ENCODE peak calls at places on chromosomes 16 and 17, in six cellular contexts. A is transverse colon, X is pancreas, S is fibroblast of lung, J is suprapubic skin, H is ovary. O is an unnamed sample.

GRCh38 chr17:80927791-80928216 is 63.8 kb upstream of the CHMP6 start:
- DNase-seq in X (no peak), H (no peak), J (no peak), A (no peak), S (no peak), O (no peak)

GRCh38 chr17:57407287-57408063 is 151.2 kb downstream of the MSI2 start:
- DNase-seq in A (peak; percentile 62), J (no peak), X (no peak), H (no peak), S (no peak), O (no peak)

GRCh38 chr17:35847006-35847405 is 21.7 kb downstream of the HEATR9 start:
- DNase-seq in A (no peak), J (no peak), H (no peak), S (no peak), X (no peak), O (no peak)

GRCh38 chr17:74671031-74671771 is 41.5 kb downstream of the CD300LF start:
- DNase-seq in S (peak; percentile 71), H (peak; percentile 69), J (peak; percentile 68), X (peak; percentile 77), A (peak; percentile 62), O (peak; percentile 68)

GRCh38 chr17:20063665-20064648 is 54.8 kb downstream of the SPECC1 start:
- DNase-seq in H (peak; percentile 88), J (peak; percentile 94), S (peak; percentile 96), X (no peak), A (peak; percentile 54), O (peak; percentile 75)

GRCh38 chr16:80197790-80198201 is 343.0 kb upstream of the DYNLRB2 start:
- DNase-seq in X (no peak), S (peak; percentile 81), A (no peak), H (no peak), J (no peak), O (peak; percentile 81)

GRCh38 chr17:29615492-29616299 is 7.0 kb downstream of the CORO6 start:
- DNase-seq in H (peak; percentile 88), X (peak; percentile 89), J (peak; percentile 92), A (peak; percentile 92), S (peak; percentile 82), O (peak; percentile 87)

GRCh38 chr16:369866-370436 is 387 bp downstream of the MRPL28 start:
- DNase-seq in J (peak; percentile 63), S (no peak), H (peak; percentile 36), A (no peak), X (peak; percentile 84), O (no peak)

GRCh38 chr17:77770331-77771105 is 188.0 kb upstream of the TNRC6C start:
- DNase-seq in A (no peak), J (no peak), X (no peak), H (no peak), S (no peak), O (no peak)

GRCh38 chr17:49409066-49409465 is 5.6 kb downstream of the PHB1 start:
- DNase-seq in A (peak; percentile 71), X (no peak), S (no peak), J (peak; percentile 37), H (no peak), O (no peak)

GRCh38 chr16:10923650-10924214 is 18.5 kb downstream of the DEXI start:
- DNase-seq in J (no peak), X (peak; percentile 80), S (no peak), H (peak; percentile 52), A (peak; percentile 48), O (no peak)

GRCh38 chr17:27457731-27458523 is 1.7 kb downstream of the KSR1 start:
- DNase-seq in A (no peak), S (peak; percentile 62), J (no peak), H (no peak), X (no peak), O (no peak)

GRCh38 chr16:15509593-15510520 is 75.5 kb downstream of the BMERB1 start:
- DNase-seq in J (no peak), A (no peak), H (no peak), S (peak; percentile 48), X (no peak), O (no peak)

GRCh38 chr17:52383493-52384100 is 225.1 kb upstream of the CA10 start:
- DNase-seq in X (no peak), S (peak; percentile 1), H (no peak), J (no peak), A (peak; percentile 60), O (peak; percentile 24)
- TF ChIP-seq CTCF in X (peak; percentile 69), S (no peak), H (no peak), J (peak; percentile 60), A (peak; percentile 52), O (peak; percentile 72)

GRCh38 chr17:41015473-41015872 is 6.5 kb upstream of the KRTAP3-1 start:
- DNase-seq in A (no peak), X (no peak), J (no peak), S (no peak), H (no peak), O (no peak)

GRCh38 chr17:41010421-41010820 is 1.5 kb upstream of the KRTAP3-1 start:
- DNase-seq in A (no peak), X (no peak), J (no peak), H (no peak), S (no peak), O (no peak)

GRCh38 chr17:41013606-41014005 is 4.7 kb upstream of the KRTAP3-1 start:
- DNase-seq in H (no peak), S (peak; percentile 9), A (no peak), J (no peak), X (no peak), O (no peak)

GRCh38 chr17:41009936-41010335 is 1.0 kb upstream of the KRTAP3-1 start:
- DNase-seq in A (no peak), X (no peak), S (no peak), J (no peak), H (no peak), O (no peak)

GRCh38 chr17:41013181-41013580 is 4.3 kb upstream of the KRTAP3-1 start:
- DNase-seq in J (no peak), H (no peak), S (no peak), A (no peak), X (no peak), O (no peak)
- H3K27ac ChIP-seq in J (no peak overlapping the region), H (no peak overlapping the region), S (no peak overlapping the region), A (no peak overlapping the region), X (no peak overlapping the region), O (no peak overlapping the region)

GRCh38 chr16:51556694-51557327 is 405.7 kb upstream of the SALL1 start:
- DNase-seq in J (no peak), A (peak; percentile 23), S (peak; percentile 97), H (peak; percentile 21), X (no peak), O (peak; percentile 78)
- TF ChIP-seq CTCF in J (no peak), A (no peak), S (no peak), H (no peak), X (no peak), O (no peak)

DNA sequence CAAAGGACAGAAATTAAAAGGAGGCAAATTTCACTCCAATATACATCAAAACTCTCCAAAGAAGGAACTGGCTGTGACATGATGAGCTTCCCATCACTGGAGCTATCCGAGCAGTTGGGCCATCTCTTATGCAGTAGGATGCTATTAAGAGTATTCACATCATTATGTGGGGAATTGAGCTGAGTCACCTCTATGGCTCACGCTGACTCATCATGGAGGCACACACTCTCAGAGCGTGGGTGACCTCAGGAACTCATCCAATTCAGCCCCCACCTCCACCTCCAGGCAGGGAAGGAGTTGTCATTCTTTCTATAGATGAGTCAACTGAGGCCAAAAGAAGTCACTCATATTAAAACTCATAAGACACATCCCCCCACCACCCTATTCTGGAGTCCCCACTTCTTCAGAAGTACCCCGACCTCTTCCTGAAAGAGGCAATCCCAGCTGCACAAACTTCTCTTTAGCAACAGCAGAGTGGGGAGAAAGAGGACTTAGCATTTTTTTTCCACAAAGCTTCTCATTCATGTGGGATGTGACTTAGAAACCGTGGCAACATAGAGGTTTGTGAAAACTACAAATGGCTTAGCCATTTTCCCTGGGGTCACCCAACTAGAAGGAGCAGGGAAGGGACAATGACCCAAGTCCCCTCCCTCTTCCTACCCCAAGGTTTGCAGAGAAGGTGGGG is 32.5 kb downstream of the ABCC12 start:
- DNase-seq in X (no peak), J (no peak), S (peak; percentile 97), H (no peak), A (no peak), O (peak; percentile 97)
- H3K27ac ChIP-seq in X (no peak overlapping the region), J (no peak overlapping the region), S (peak overlapping the region; percentile 87), H (no peak overlapping the region), A (no peak overlapping the region), O (peak overlapping the region; percentile 33)

GRCh38 chr16:19520861-19521331 is 1.0 kb downstream of the GDE1 start:
- DNase-seq in H (no peak), S (peak; percentile 39), J (no peak), A (peak; percentile 73), X (no peak), O (no peak)

GRCh38 chr16:19523559-19524355 is at the start of gene CCP110:
- DNase-seq in S (peak; percentile 96), A (peak; percentile 97), H (peak; percentile 93), X (peak; percentile 98), J (peak; percentile 99), O (peak; percentile 94)

GRCh38 chr16:19522369-19523159 is 666 bp upstream of the GDE1 start:
- DNase-seq in A (no peak), S (no peak), X (no peak), J (no peak), H (no peak), O (no peak)

GRCh38 chr16:19523184-19523558 is 571 bp upstream of the CCP110 start:
- DNase-seq in S (no peak), H (peak; percentile 54), X (no peak), J (no peak), A (no peak), O (no peak)

DNA sequence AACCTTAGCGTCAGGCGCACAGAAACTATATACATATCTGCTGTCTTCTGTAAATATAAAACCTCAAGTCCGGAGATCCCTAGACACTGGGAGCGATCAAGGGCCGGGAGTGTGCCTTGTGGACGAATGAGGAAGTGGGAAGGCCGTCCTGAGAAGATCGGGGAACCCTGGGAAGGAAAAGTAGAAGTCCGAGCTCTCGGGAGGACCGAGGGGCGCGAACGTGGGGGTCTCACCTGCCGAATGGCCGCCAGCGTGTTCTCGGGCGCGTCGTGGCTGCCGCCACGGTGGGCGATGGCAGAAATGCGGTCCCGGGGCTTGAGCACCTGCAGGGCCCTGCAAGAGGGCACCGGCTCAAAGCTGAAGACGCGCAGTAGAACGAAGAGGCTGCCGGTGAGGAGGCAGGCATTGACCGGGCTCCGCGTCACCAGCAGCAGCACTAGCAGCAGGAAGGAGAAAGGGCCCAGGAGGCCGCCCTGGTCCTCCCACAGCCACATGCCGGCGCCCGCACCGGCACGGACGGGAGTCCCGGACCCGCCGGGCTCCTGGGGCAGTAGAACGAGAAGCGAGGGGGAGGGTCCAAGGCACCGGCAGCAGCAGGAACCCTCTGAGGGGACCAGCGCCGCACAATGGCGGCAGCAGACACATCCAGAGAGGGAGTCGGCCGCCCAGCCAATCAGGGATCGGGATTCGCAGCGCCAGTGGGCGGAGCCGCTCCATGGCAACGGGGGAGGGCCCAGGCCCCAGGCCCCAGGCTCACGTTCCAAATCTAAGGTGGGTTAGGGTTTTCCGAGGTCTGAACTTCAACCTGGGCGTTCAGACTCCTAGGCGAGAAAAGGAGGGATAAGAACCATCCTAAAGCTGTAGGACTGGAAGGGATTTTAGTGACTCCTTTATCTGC is at the start of gene GDE1:
- DNase-seq in S (peak; percentile 85), A (peak; percentile 97), H (peak; percentile 95), X (peak; percentile 97), J (peak; percentile 95), O (peak; percentile 95)
- TF ChIP-seq CTCF in S (peak; percentile 33), A (peak; percentile 40), H (peak; percentile 21), X (no peak), J (peak; percentile 16), O (peak; percentile 26)

DNA sequence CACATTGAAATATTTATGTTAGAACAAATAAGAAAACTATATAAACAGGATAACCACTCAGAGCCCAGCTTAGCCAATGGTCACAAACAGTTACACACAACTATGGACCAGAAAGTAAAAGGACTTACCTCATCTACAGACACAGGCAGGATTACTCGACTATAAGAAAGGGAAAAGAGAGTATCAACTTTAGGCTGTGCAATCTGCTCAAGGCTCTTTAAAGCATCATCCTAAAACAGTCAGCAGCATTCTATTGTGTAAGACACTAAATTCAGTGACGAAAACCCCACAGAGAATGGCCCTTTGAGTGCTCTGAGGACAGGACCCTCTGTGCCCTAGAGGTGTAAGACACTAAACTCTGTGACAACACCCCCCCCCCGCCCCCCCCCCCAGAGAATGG is 4.2 kb downstream of the PITPNA start:
- DNase-seq in S (no peak), H (no peak), A (no peak), J (no peak), X (no peak), O (no peak)
- H3K27ac ChIP-seq in S (no peak overlapping the region), H (no peak overlapping the region), A (no peak overlapping the region), J (peak overlapping the region; percentile 78), X (no peak overlapping the region), O (no peak overlapping the region)

O was measured in RWPE1.